ENCODE peak calls at places on chromosomes 5 and 9, in ten cellular contexts. L, M, R, H, Y, O, E, I, N and P are unnamed samples.

GRCh38 chr5:149015561-149015960 is 47.3 kb downstream of the SH3TC2 start:
- DNase-seq in L (no peak), M (no peak), R (no peak), H (no peak), Y (no peak), O (no peak), E (no peak), I (no peak), N (no peak), P (no peak)

GRCh38 chr5:115586525-115587146 is 15.6 kb downstream of the TICAM2 start:
- DNase-seq in L (peak), M (no peak), R (no peak), H (no peak), Y (no peak), O (peak), E (no peak), I (no peak), N (no peak), P (no peak)

GRCh38 chr9:3741729-3742128 is 215.9 kb upstream of the RFX3 start:
- DNase-seq in L (no peak), M (no peak), R (no peak), H (no peak), Y (no peak), O (no peak), E (no peak), I (no peak), N (no peak), P (no peak)

GRCh38 chr5:34516686-34517085 is 139.4 kb upstream of the RAI14 start:
- DNase-seq in L (no peak), M (no peak), R (no peak), H (no peak), Y (no peak), O (no peak), E (no peak), I (no peak), N (no peak), P (no peak)

GRCh38 chr9:21110708-21111576 is 30.7 kb downstream of the IFNW1 start:
- DNase-seq in L (peak), M (no peak), R (no peak), H (peak), Y (no peak), O (peak), E (peak), I (peak), N (no peak), P (peak)

GRCh38 chr9:131661954-131662621 is 77.8 kb downstream of the RAPGEF1 start:
- DNase-seq in L (no peak), M (no peak), R (no peak), H (no peak), Y (no peak), O (no peak), E (no peak), I (no peak), N (no peak), P (no peak)

GRCh38 chr5:65802820-65803219 is 80.8 kb downstream of the NLN start:
- DNase-seq in L (no peak), M (no peak), R (no peak), H (no peak), Y (no peak), O (no peak), E (no peak), I (no peak), N (no peak), P (no peak)

GRCh38 chr9:135552021-135552697 is 6.2 kb downstream of the OBP2A start:
- DNase-seq in L (no peak), M (no peak), R (no peak), H (no peak), Y (no peak), O (no peak), E (no peak), I (no peak), N (peak), P (no peak)